ENCODE peak calls at places on chromosomes 5 and 9, in four cellular contexts. V is heart left ventricle, X is HCT116, N is tibial nerve. B is an unnamed sample.

GRCh38 chr5:124102491-124102890 is 590.5 kb downstream of the CSNK1G3 start:
- DNase-seq in V (no peak), X (no peak), N (no peak), B (no peak)

GRCh38 chr9:136943291-136944093 is 1.0 kb downstream of the FBXW5 start:
- DNase-seq in V (peak; percentile 62), X (no peak), N (no peak), B (peak; percentile 71)

GRCh38 chr9:101571114-101571513 is 23.7 kb downstream of the PPP3R2 start:
- DNase-seq in V (no peak), X (no peak), N (no peak), B (no peak)

GRCh38 chr5:54615381-54615780 is 97.8 kb downstream of the SNX18 start:
- DNase-seq in V (no peak), X (no peak), N (no peak), B (no peak)

GRCh38 chr5:98415663-98416062 is 357.8 kb upstream of the RGMB start:
- DNase-seq in V (no peak), X (no peak), N (no peak), B (no peak)

GRCh38 chr5:53025506-53025905 is 36.4 kb downstream of the ITGA2 start:
- DNase-seq in V (no peak), X (no peak), N (no peak), B (no peak)

GRCh38 chr9:70805953-70806352 is 315.5 kb downstream of the TRPM3 start:
- DNase-seq in V (no peak), X (no peak), N (peak; percentile 58), B (no peak)

GRCh38 chr5:123367739-123368138 is 55.5 kb downstream of the CEP120 start:
- DNase-seq in V (no peak), X (no peak), N (no peak), B (no peak)

GRCh38 chr9:136726118-136726517 is 13.7 kb downstream of the DIPK1B start:
- DNase-seq in V (no peak), X (no peak), N (no peak), B (no peak)

GRCh38 chr5:135029468-135030122 is 4.4 kb downstream of the PITX1 start:
- DNase-seq in V (no peak), X (no peak), N (no peak), B (no peak)

DNA sequence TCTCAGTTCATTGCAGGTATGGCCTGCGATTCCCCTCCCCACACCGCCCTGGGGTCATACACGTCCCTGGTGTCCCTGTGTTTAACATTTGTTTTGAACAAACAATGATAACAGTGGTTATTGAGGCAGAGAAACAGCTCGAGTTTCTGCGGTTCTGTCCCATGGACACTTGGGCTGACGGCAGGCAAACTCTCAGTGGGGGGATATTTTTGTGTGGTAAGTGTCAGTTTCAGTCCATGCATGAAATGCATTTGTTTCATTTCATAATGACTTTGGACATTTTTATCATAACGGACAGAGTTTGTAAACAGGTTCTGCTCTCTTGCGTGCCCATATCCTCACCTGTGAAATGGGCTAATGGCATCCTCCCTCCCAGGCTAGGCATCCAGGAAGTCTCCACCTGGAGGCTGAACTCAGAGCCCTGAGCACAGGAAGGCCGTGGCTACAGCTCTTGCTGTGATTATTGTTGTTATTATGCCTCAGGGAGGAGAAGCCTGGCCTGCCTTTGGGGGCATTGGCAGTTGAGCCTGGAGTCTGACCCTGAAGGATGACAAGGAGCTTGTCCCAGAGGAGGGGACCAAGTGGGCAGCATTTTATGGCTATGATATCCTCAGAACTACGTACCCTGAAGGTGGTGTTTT is 190.9 kb downstream of the GADD45G start:
- DNase-seq in V (no peak), X (no peak), N (no peak), B (no peak)
- TF ChIP-seq POLR2A in V (no peak), X (no peak), N (no peak), B (no peak)

GRCh38 chr5:179089502-179089901 is 29.3 kb downstream of the ZNF354C start:
- DNase-seq in V (no peak), X (no peak), N (no peak), B (no peak)
- H3K9me3 ChIP-seq in V (peaks cover 78% of the 10 kb centered on the region), X (peaks cover 7% of the 10 kb centered on the region), N (peaks cover 7% of the 10 kb centered on the region), B (peaks cover 2% of the 10 kb centered on the region)

DNA sequence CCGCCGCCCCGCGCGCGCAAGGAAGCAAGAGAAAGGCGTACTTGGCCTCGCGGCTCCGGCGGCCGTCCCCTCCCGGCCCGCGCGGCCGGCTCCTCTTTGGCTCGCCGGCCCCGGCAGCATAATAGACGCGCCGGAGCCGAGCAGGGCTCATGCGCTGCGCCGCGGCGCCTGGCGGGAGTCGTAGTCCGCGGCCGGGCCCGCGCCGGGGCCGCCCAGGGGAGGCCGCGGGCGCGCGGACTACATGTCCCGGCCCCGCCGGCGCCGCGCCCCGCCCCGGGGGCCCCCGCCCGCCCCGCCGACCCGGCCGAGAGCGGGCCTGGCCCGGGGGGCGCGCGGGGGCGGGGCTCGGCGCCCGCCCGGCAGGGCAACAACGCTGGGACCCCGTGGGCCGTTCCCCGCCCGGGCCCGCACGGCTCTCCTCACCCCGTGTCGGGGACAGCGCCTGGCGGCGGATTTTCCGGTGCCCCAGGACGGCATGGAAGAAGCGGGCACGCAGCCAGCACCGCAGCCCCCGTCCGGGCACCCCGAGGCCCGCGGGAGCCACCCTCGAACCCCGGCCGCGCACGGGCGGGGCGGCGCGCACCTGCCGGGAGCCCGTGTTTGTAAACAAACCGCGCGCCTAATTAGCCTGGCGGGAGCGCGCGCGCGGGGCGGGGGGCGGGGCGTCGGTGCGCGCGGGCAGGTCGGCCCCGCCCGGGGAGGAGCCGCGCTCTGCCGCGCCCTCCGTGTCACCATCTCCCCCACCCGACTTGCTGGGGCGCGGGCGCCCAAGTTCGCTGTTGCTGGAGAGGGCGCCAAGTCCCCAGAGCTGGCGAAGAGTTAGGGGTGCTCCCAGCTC is at the start of gene BRD3:
- DNase-seq in V (peak; percentile 87), X (peak; percentile 71), N (peak; percentile 62), B (peak; percentile 89)
- TF ChIP-seq POLR2A in V (peak; percentile 10), X (peak; percentile 66), N (peak; percentile 55), B (peak; percentile 81)

DNA sequence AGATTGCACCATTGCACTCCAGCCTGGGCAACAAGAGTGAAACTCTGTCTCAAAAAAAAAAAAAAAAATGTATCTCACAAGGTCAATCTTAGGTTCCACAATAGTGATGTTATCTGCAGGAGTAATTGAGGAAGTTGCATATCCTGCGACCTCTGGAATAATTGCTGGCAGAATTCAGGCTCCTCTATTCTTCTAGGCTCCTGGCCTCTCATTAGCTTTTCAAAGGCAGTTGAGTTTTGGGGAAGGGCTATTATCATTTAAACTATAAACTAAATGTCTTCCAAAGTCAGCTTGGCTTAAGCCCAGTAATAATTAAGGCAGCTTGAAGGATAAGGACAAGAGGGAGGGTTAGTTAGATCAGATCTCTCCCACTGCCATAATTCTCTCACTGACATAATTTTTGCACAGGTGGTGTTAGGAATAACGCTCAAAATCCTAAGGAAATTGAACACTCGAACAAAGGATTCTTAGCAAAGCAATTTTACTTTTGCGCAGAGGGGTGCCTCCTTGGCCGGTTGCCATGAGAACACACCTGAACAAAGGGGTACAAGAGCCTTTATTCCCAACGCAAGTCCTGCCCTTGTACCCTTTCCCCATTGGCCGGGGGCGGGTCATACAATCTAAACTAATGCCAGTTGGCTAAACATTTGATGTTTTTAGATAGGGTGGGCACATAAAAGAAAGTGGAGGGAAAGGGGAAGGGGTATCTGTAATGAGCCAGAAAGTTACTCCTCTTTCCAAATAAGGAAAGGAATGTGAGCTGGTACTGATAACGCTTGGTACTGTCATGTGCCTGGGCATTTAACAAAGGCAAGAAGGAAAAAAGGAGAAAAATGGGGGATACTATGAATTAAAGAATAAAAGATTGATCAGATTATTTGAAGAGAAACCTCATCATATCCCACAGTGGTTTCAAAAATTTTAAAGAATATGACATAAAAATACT is 106.4 kb upstream of the CCNG1 start:
- DNase-seq in V (no peak), X (no peak), N (no peak), B (no peak)
- H3K9me3 ChIP-seq in V (no peaks in the 10 kb centered on the region), X (no peaks in the 10 kb centered on the region), N (no peaks in the 10 kb centered on the region), B (no peaks in the 10 kb centered on the region)

GRCh38 chr9:134338394-134339182 is 12.3 kb downstream of the RXRA start:
- DNase-seq in V (no peak), X (no peak), N (no peak), B (peak; percentile 75)
- TF ChIP-seq POLR2A in V (no peak), X (no peak), N (no peak), B (no peak)

GRCh38 chr5:3297852-3298251 is 297.8 kb upstream of the IRX1 start:
- DNase-seq in V (no peak), X (no peak), N (no peak), B (no peak)
- H3K9me3 ChIP-seq in V (no peaks in the 10 kb centered on the region), X (peaks cover 14% of the 10 kb centered on the region), N (no peaks in the 10 kb centered on the region), B (no peaks in the 10 kb centered on the region)

GRCh38 chr9:134029248-134030226 is 4.3 kb downstream of the BRD3OS start:
- DNase-seq in V (no peak), X (no peak), N (no peak), B (peak; percentile 19)
- TF ChIP-seq POLR2A in V (no peak), X (no peak), N (no peak), B (no peak)

B was measured in right lobe of liver.